ENCODE peak calls at places on chromosomes 3 and 15, in four cellular contexts. M, K, X and C are unnamed samples.

GRCh38 chr15:70507772-70508351 is 255.5 kb downstream of the UACA start:
- DNase-seq in M (no peak), K (no peak), X (peak), C (no peak)

GRCh38 chr3:38117163-38117716 is 19.7 kb downstream of the ACAA1 start:
- DNase-seq in M (no peak), K (no peak), X (no peak), C (no peak)

GRCh38 chr15:71545923-71546322 is 264.4 kb upstream of the NR2E3 start:
- DNase-seq in M (no peak), K (no peak), X (no peak), C (no peak)

GRCh38 chr15:42843699-42844098 is 76.9 kb downstream of the TTBK2 start:
- DNase-seq in M (no peak), K (no peak), X (no peak), C (no peak)

GRCh38 chr15:92415639-92416297 is 22.1 kb downstream of the ST8SIA2 start:
- DNase-seq in M (no peak), K (no peak), X (no peak), C (no peak)

GRCh38 chr3:196193738-196194541 is 17.3 kb downstream of the ZDHHC19 start:
- DNase-seq in M (peak), K (peak), X (no peak), C (peak)

GRCh38 chr3:141146979-141147470 is 84.6 kb upstream of the PXYLP1 start:
- DNase-seq in M (no peak), K (no peak), X (no peak), C (no peak)

GRCh38 chr3:55474213-55474632 is 12.9 kb downstream of the WNT5A start:
- DNase-seq in M (no peak), K (no peak), X (no peak), C (no peak)

GRCh38 chr3:141049681-141050080 is 1.5 kb upstream of the SPSB4 start:
- DNase-seq in M (no peak), K (no peak), X (peak), C (no peak)

GRCh38 chr15:45458746-45459403 is 63.7 kb downstream of the SLC30A4 start:
- DNase-seq in M (peak), K (peak), X (peak), C (peak)

GRCh38 chr3:117722856-117723255 is 1013.3 kb downstream of the TUSC7 start:
- DNase-seq in M (no peak), K (no peak), X (no peak), C (no peak)

GRCh38 chr15:94293411-94294402 is 62.3 kb downstream of the MCTP2 start:
- DNase-seq in M (no peak), K (no peak), X (no peak), C (no peak)

GRCh38 chr3:141940204-141940776 is 63.8 kb downstream of the ATP1B3 start:
- DNase-seq in M (no peak), K (no peak), X (peak), C (peak)

GRCh38 chr3:139906441-139906840 is 28.5 kb upstream of the CLSTN2 start:
- DNase-seq in M (no peak), K (no peak), X (peak), C (no peak)

GRCh38 chr3:186823391-186823790 is 17.1 kb upstream of the RFC4 start:
- DNase-seq in M (no peak), K (no peak), X (peak), C (no peak)

GRCh38 chr15:69181419-69181818 is 21.0 kb downstream of the GLCE start:
- DNase-seq in M (no peak), K (no peak), X (no peak), C (no peak)

GRCh38 chr3:120280026-120280425 is 5.0 kb downstream of the GPR156 start:
- DNase-seq in M (no peak), K (no peak), X (no peak), C (no peak)

GRCh38 chr3:38031022-38031994 is 1.9 kb upstream of the PLCD1 start:
- DNase-seq in M (no peak), K (peak), X (no peak), C (peak)

GRCh38 chr3:171776411-171776810 is 33.9 kb downstream of the PLD1 start:
- DNase-seq in M (no peak), K (no peak), X (no peak), C (no peak)

GRCh38 chr15:94198633-94199032 is 32.7 kb upstream of the MCTP2 start:
- DNase-seq in M (no peak), K (no peak), X (no peak), C (no peak)

GRCh38 chr3:40200754-40201316 is 108.7 kb upstream of the EIF1B start:
- DNase-seq in M (no peak), K (no peak), X (no peak), C (no peak)

GRCh38 chr3:181699171-181699903 is 12.4 kb upstream of the SOX2 start:
- DNase-seq in M (no peak), K (no peak), X (no peak), C (no peak)

GRCh38 chr3:79016587-79017380 is 751.0 kb downstream of the ROBO1 start:
- DNase-seq in M (no peak), K (no peak), X (peak), C (no peak)

GRCh38 chr3:43676440-43676839 is 14.3 kb upstream of the ABHD5 start:
- DNase-seq in M (no peak), K (no peak), X (no peak), C (no peak)

GRCh38 chr15:52180196-52180835 is 10.9 kb downstream of the GNB5 start:
- DNase-seq in M (no peak), K (peak), X (peak), C (no peak)

GRCh38 chr3:72390841-72391240 is 457.4 kb downstream of the SHQ1 start:
- DNase-seq in M (no peak), K (no peak), X (peak), C (no peak)

GRCh38 chr15:85730001-85730820 is 64.5 kb downstream of the KLHL25 start:
- DNase-seq in M (peak), K (no peak), X (peak), C (peak)

GRCh38 chr15:58522865-58523264 is 91.1 kb downstream of the LIPC start:
- DNase-seq in M (no peak), K (no peak), X (no peak), C (no peak)

GRCh38 chr3:152793969-152794368 is 41.0 kb upstream of the P2RY1 start:
- DNase-seq in M (no peak), K (no peak), X (no peak), C (no peak)

DNA sequence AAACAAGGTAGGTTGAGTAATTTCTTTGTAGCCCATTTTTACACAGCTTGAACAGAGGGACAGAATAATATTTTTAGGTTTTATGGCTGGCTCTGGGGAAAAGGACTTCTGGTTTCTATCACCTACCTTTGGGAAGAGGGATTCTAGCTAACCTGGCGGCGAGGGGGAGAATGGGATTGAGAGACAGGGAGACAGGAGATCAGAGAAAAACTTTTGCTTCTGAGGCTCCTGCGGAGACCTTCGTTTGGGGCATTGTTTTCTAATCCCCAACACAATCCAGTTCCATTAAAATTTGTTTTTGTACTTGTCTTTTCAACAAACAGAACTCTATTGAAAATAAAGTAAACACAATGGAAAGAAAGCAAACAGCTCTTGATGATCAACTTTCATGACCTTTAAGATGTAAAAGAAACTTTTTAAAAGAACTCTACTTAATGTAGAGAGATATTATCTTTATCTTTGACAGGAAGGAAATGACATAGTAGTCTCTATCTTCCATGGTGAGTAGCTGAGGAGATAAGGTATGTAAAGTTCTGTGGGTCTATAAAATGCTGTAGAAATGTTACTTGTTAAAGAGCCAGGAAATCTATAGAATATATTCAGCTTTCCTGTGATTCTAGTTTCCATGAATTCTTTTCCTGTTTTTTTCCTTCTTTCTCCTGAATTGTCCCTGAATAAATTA is 37.0 kb upstream of the P2RY1 start:
- DNase-seq in M (no peak), K (no peak), X (no peak), C (no peak)
- H3K4me3 ChIP-seq in M (no peak), K (no peak), X (no peak), C (no peak)

DNA sequence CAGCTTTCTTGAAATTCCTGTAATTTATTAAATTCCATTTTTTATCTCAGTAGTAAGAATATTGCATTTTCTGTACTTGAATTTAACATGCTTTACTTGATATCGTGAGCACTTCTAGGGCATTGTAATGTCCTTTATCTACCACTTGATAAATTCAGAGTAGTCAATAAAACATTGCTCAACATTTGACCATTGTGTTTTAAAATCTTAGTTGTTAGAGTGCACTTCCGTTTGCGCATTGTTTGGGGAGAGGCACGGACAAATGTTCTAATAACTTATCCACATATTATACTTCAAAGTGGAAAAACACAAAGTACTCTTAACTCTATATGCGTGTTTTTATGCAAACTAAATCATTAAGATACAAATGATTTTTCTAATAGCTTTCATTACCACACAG is 444 bp downstream of the FAM227B start:
- DNase-seq in M (no peak), K (no peak), X (peak), C (no peak)
- H3K4me3 ChIP-seq in M (peak), K (peak), X (peak), C (peak)

GRCh38 chr3:194682651-194683310 is 2.9 kb upstream of the FAM43A start:
- DNase-seq in M (peak), K (peak), X (peak), C (peak)
- H3K4me3 ChIP-seq in M (no peak), K (no peak), X (no peak), C (no peak)

DNA sequence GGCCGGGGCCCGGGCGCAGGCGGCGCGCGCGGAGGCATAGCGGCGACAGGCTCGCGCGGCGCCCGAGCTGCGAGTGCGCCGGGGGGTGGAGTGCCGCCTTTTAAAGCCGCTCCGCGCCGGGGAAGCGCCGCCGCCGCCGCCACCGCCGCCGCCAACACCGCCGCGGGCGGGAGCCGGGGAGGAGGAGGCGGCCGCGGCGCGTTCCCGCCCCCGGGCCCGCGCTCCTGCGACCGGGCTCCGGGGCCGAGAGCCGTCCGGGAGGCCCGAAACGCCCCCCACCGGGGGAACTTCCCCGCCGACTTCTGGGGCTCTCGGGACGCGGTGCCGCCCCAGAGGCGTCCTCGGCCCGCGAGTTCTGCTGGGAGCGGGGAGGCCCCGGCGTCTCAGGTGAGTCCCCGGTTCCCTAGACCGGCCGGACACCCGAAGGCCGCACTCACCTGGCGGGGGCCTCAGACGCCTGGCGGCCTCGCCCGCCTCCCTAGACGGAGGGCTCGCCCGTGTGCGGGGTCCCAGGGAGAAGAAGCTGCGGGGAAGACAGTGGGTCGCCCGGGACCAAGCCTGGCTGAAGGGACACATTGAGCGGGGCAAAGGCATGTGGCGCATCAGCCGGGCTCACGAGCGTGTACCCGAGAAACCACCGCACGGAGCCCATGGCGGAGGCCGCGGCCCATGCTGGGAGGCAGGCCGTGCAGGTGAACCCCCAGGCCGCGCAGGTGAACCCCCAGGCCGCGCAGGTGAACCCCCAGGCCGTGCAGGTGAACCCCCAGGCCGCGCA is at the start of gene PCSK6:
- DNase-seq in M (peak), K (no peak), X (no peak), C (no peak)
- H3K4me3 ChIP-seq in M (peak), K (peak), X (no peak), C (peak)

GRCh38 chr3:49769926-49770325 is 16.4 kb downstream of the IP6K1 start:
- DNase-seq in M (no peak), K (no peak), X (no peak), C (no peak)
- H3K4me3 ChIP-seq in M (no peak), K (no peak), X (no peak), C (no peak)

GRCh38 chr3:129602730-129603560 is 3.5 kb downstream of the PLXND1 start:
- DNase-seq in M (peak), K (peak), X (peak), C (peak)
- H3K4me3 ChIP-seq in M (no peak), K (peak), X (peak), C (peak)

GRCh38 chr15:28885289-28885629 is 515 bp upstream of the APBA2 start:
- DNase-seq in M (no peak), K (no peak), X (no peak), C (no peak)

GRCh38 chr15:28888302-28888894 is 2.6 kb downstream of the APBA2 start:
- DNase-seq in M (no peak), K (no peak), X (no peak), C (no peak)

GRCh38 chr15:28887344-28888174 is 1.8 kb downstream of the APBA2 start:
- DNase-seq in M (no peak), K (no peak), X (no peak), C (no peak)

GRCh38 chr15:28885630-28886430 is at the start of gene APBA2:
- DNase-seq in M (peak), K (no peak), X (peak), C (no peak)

GRCh38 chr15:28886431-28887343 is 913 bp downstream of the APBA2 start:
- DNase-seq in M (peak), K (no peak), X (no peak), C (no peak)
- H3K4me3 ChIP-seq in M (peak), K (no peak), X (peak), C (peak)

DNA sequence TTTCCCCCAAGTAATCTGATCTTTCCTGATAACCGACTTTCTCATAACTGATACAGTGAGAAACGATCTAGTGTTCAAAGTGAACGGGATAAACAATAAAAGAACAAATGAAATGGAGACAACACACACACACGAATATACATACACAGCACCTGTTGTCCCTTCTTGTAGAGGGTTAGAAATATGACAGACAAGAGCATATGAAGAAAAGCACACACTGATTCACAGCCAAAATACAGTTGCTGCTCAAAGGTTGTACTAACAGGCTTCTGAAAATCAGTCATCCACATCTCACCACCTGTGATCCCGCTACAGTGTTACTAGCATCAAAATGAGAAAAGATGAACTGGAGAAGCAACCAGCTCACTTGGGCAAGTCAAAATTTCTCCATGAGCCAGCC is 166.9 kb downstream of the FMN1 start:
- DNase-seq in M (no peak), K (no peak), X (no peak), C (no peak)
- H3K4me3 ChIP-seq in M (no peak), K (no peak), X (no peak), C (no peak)

DNA sequence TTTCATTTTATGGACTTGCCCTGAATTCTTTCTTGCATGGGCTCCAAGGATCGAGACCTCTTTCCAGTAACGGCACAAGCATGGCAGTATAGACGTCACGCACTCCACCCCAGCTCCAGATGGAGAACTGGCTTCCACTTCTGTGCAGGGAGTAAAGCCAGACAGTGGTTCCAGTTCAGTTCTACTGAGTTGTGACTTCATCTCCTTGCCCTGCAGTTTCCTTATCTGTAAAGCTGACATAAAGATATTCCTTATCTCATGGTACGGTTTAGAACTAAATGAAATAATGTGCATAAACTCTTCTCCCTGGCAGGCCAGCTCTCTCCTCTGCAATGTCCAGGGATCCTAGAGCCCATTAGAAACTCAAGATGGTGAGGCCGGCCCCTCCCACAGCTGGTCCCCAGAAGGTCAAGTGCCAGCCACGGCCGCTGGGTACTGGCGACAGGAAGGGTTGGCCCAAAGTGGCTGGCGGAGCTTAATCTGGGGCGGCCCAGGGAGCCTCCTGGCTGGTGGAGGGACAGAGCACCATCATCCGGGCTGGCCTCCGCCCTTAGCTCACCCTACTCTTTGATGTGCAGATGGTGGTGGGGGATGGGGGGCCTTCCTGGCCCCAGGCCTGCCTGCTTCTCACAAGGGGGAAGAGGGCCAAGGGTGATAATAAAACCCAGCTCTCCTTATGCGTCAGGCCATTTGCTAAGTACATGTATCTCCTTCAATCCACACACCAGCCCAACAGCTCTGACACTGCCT is 7.2 kb downstream of the MESP2 start:
- DNase-seq in M (peak), K (no peak), X (peak), C (no peak)
- H3K4me3 ChIP-seq in M (no peak), K (no peak), X (no peak), C (no peak)